ENCODE peak calls at places on chromosomes 12 and 14, in eight cellular contexts. I is HepG2, G is PC-3, A is mucosa of descending colon, O is neuronal stem cell, N is fibroblast of lung, D is psoas muscle, R is hepatocyte. V is an unnamed sample. For H3K4me1, the result is how much of the 10 kb centered on the place peaks cover.

GRCh38 chr14:103679351-103679750 is 35.9 kb downstream of the XRCC3 start:
- DNase-seq in N (no peak), O (no peak), R (no peak), G (peak), D (no peak), I (peak), A (peak), V (peak)

GRCh38 chr14:66216763-66217162 is 269.4 kb upstream of the CCDC196 start:
- DNase-seq in A (no peak), D (no peak), G (peak), I (no peak), O (no peak), N (no peak), R (no peak), V (no peak)

GRCh38 chr12:113163030-113163360 is 13.5 kb downstream of the CFAP73 start:
- DNase-seq in R (no peak), D (no peak), O (no peak), N (no peak), A (no peak), I (no peak), G (no peak), V (no peak)

GRCh38 chr12:1630827-1631591 is 2.0 kb downstream of the WNT5B start:
- DNase-seq in D (no peak), G (no peak), O (no peak), I (peak), N (peak), A (no peak), R (peak), V (no peak)

GRCh38 chr12:91119089-91119488 is 7.8 kb upstream of the LUM start:
- DNase-seq in N (no peak), G (no peak), A (no peak), I (no peak), R (no peak), O (no peak), D (no peak), V (no peak)

GRCh38 chr12:53754196-53754595 is 2.4 kb upstream of the CISTR start:
- DNase-seq in D (no peak), G (no peak), I (no peak), A (no peak), O (no peak), N (no peak), R (no peak), V (no peak)

GRCh38 chr12:80677994-80678393 is 29.4 kb upstream of the MYF6 start:
- DNase-seq in O (no peak), R (no peak), D (no peak), A (no peak), G (peak), I (no peak), N (no peak), V (no peak)

GRCh38 chr12:27272375-27273028 is 28.4 kb downstream of the STK38L start:
- DNase-seq in G (no peak), I (peak), D (no peak), R (peak), O (no peak), A (no peak), N (peak), V (no peak)

GRCh38 chr12:90958995-90959394 is 4.0 kb upstream of the CCER1 start:
- DNase-seq in O (no peak), G (peak), R (no peak), I (no peak), N (no peak), A (no peak), D (no peak), V (no peak)

GRCh38 chr14:75280831-75281690 is 2.4 kb downstream of the FOS start:
- DNase-seq in R (peak), A (no peak), D (no peak), N (peak), I (no peak), O (no peak), G (no peak), V (no peak)
- H3K4me3 ChIP-seq in R (peak), A (no peak), D (peak), N (no peak), I (no peak), O (no peak), G (no peak), V (no peak)

DNA sequence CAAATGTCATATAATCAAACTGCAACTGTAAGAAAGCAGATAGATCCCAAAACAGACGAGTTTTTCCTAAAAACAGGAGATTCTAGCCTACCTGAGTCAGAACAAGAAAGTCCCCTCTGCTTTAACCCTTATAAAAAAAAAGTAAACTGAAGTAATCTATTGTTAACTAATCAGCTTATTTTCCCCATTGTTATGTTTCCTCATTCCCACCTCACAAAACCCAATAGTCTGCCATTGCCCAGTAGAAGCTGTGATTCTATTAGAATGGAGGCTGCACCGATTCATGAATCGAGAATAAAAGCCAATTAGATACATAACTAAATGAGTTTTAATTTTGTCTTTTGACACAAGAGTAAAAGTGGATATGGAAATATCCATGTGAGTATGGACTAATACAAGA is 115.4 kb downstream of the MED13L start:
- DNase-seq in N (no peak), R (no peak), A (no peak), D (no peak), O (no peak), G (no peak), I (no peak), V (peak)
- H3K4me1 ChIP-seq in N (under half), R (under half), A (under half), D (half or more), O (under half), G (half or more), I (under half), V (half or more)

GRCh38 chr14:75535164-75535898 is 13.1 kb downstream of the BATF start:
- DNase-seq in G (no peak), I (peak), N (no peak), A (no peak), O (no peak), D (no peak), R (no peak), V (no peak)
- H3K4me3 ChIP-seq in G (no peak), I (no peak), N (no peak), A (no peak), O (no peak), D (no peak), R (no peak), V (no peak)

DNA sequence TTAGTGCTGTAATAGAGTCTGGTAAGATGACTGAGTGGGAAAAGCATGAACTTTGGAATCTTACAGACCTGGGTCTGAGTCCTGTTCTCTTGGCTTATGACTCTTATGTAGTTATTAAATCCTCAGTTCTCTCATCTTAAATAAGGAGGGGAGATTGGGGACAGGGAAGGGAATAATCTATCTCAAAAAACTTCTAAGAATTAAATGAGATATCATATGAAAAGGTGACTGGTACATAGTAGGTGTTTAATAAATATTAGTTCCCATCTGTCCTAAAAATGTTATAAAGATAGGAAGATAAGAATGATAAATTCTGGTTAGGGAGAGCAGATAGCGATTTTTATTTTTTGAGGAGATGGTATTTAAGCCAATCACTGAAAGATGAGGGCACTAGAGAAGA is 119.1 kb downstream of the INSM2 start:
- DNase-seq in N (no peak), O (no peak), D (no peak), I (no peak), G (no peak), A (no peak), R (no peak), V (no peak)
- H3K4me1 ChIP-seq in N (under half), O (under half), D (under half), I (under half), G (under half), A (under half), R (under half), V (under half)

V was measured in HAP-1.